ENCODE peak calls at places on chromosomes 5 and 9, in nine cellular contexts. P is IMR-90, L is sigmoid colon, Y is ovary, S is psoas muscle, G is left ventricle myocardium inferior, M is PC-3, Q is bronchial epithelial cell, D is heart right ventricle. H is an unnamed sample.

GRCh38 chr5:4862500-4862899 is 277.6 kb upstream of the ADAMTS16 start:
- DNase-seq in D (no peak), M (peak), G (no peak), L (no peak), P (peak), S (no peak), Y (no peak), Q (peak), H (peak)

GRCh38 chr9:135255033-135255842 is 167.8 kb downstream of the OLFM1 start:
- DNase-seq in L (peak), S (no peak), Y (no peak), P (no peak), M (no peak), Q (no peak), D (no peak), G (no peak), H (no peak)

GRCh38 chr5:67773439-67773988 is 442.0 kb upstream of the PIK3R1 start:
- DNase-seq in S (no peak), L (peak), Y (no peak), P (no peak), D (no peak), M (no peak), Q (peak), G (peak), H (peak)

GRCh38 chr9:20044686-20045085 is 255.8 kb upstream of the SLC24A2 start:
- DNase-seq in Q (peak), S (no peak), M (peak), P (peak), G (no peak), L (no peak), Y (no peak), D (no peak), H (no peak)

GRCh38 chr9:70218767-70219166 is 40.0 kb upstream of the SMC5 start:
- DNase-seq in S (no peak), L (no peak), Y (no peak), G (no peak), Q (peak), D (no peak), P (peak), M (no peak), H (peak)

GRCh38 chr5:124743534-124744169 is 2.8 kb downstream of the ZNF608 start:
- DNase-seq in M (no peak), D (peak), S (no peak), P (no peak), G (no peak), L (no peak), Y (no peak), Q (peak), H (no peak)

GRCh38 chr9:109986423-109987055 is 206.5 kb downstream of the PALM2AKAP2 start:
- DNase-seq in Q (peak), P (peak), Y (no peak), M (peak), D (no peak), G (no peak), S (no peak), L (no peak), H (peak)

GRCh38 chr9:6955251-6955921 is 197.6 kb downstream of the KDM4C start:
- DNase-seq in G (no peak), P (peak), Y (no peak), L (no peak), S (no peak), M (no peak), Q (no peak), D (no peak), H (peak)

GRCh38 chr9:107650321-107650720 is 160.8 kb upstream of the KLF4 start:
- DNase-seq in Q (no peak), S (no peak), M (no peak), D (no peak), Y (no peak), L (no peak), P (peak), G (no peak), H (peak)

GRCh38 chr9:132128191-132128590 is 33.7 kb upstream of the NTNG2 start:
- DNase-seq in M (no peak), L (no peak), P (no peak), S (no peak), G (no peak), Y (no peak), Q (no peak), D (no peak), H (no peak)

GRCh38 chr9:20512106-20512505 is 110.2 kb downstream of the MLLT3 start:
- DNase-seq in S (no peak), M (peak), P (peak), Y (no peak), D (no peak), Q (peak), G (no peak), L (no peak), H (peak)

GRCh38 chr9:120892748-120893584 is 16.0 kb upstream of the PHF19 start:
- DNase-seq in M (peak), S (no peak), Q (peak), P (peak), G (no peak), L (no peak), D (no peak), Y (no peak), H (peak)

GRCh38 chr5:61551637-61552313 is 219.7 kb downstream of the ZSWIM6 start:
- DNase-seq in M (no peak), Y (no peak), P (no peak), Q (no peak), S (no peak), G (no peak), D (no peak), L (no peak), H (no peak)

GRCh38 chr5:151082274-151082902 is 1.6 kb upstream of the TNIP1 start:
- DNase-seq in Q (peak), D (no peak), P (peak), Y (no peak), G (no peak), S (no peak), M (peak), L (no peak), H (no peak)

GRCh38 chr5:110738503-110738811 is 350 bp upstream of the SLC25A46 start:
- DNase-seq in M (no peak), P (no peak), Y (no peak), G (no peak), Q (no peak), D (no peak), S (no peak), L (no peak), H (no peak)

GRCh38 chr5:50666261-50667078 is at the start of gene PARP8:
- DNase-seq in M (no peak), G (peak), D (peak), L (peak), S (peak), Y (peak), Q (peak), P (peak), H (peak)

GRCh38 chr5:86716121-86716520 is 98.4 kb downstream of the COX7C start:
- DNase-seq in S (no peak), M (no peak), D (no peak), G (no peak), Q (no peak), P (no peak), Y (no peak), L (no peak), H (no peak)

GRCh38 chr9:31848505-31849285 is 535.7 kb upstream of the ACO1 start:
- DNase-seq in S (no peak), L (no peak), Y (no peak), M (peak), Q (no peak), G (no peak), P (no peak), D (no peak), H (no peak)

GRCh38 chr9:121201045-121201737 is 478 bp downstream of the RAB14 start:
- DNase-seq in D (no peak), S (peak), Q (no peak), L (peak), Y (no peak), P (no peak), G (peak), M (no peak), H (no peak)

GRCh38 chr9:119898316-119898715 is 529.1 kb upstream of the BRINP1 start:
- DNase-seq in D (no peak), G (no peak), S (no peak), L (no peak), Y (no peak), M (no peak), Q (no peak), P (no peak), H (peak)

GRCh38 chr5:118937393-118938061 is 50.8 kb downstream of the DTWD2 start:
- DNase-seq in Q (no peak), D (no peak), M (no peak), G (no peak), L (no peak), S (no peak), P (no peak), Y (no peak), H (no peak)

GRCh38 chr9:128218172-128218517 is 15.0 kb downstream of the DNM1 start:
- DNase-seq in G (no peak), Q (no peak), D (no peak), L (no peak), Y (no peak), M (no peak), P (no peak), S (no peak), H (no peak)
- H3K4me3 ChIP-seq in G (peak), Q (peak), D (peak), L (peak), Y (peak), M (no peak), P (no peak), S (peak), H (no peak)

GRCh38 chr9:14400658-14400995 is 86.7 kb upstream of the NFIB start:
- DNase-seq in P (peak), S (peak), M (peak), D (peak), Q (peak), L (peak), G (peak), Y (peak), H (peak)
- TF ChIP-seq CTCF in P (peak), S (peak), M (peak), D (peak), Q (peak), L (no peak), G (peak), Y (no peak), H (peak)

DNA sequence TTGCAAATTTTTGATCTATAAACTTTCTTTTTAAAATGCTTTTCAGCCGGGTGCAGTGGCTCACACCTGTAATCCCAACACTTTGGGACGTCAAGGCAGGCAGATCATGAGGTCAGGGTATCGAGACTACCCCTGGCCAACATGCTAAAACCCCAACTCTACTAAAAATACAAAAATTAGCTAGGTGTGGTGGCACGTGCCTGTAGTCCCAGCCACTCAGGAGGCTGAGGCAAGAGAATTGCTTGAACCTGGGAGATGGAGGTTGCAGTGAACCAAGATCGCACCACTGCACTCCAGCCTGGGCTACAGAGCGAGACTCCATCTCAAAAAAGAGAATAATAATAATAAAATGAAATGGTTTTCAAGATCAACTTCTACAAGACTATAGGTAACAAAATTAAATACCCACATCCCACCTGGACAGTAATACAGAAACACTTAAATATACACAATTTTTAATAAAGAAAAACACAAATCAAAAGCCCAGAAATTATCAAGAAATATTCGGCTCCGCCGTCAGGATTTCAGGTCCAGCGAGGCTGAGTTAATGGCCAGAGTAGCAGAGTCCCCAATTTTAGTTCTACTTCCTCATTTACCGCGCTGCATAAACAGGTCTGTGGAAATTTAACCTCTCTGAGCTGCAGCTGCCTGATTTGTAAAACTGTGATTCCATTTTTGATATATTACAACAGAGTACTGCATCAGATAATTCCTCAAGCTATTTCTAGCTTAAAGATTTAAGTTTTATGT is 4.0 kb downstream of the TUT7 start:
- DNase-seq in D (no peak), Q (no peak), M (no peak), P (no peak), G (no peak), S (no peak), Y (no peak), L (no peak), H (no peak)
- H3K4me3 ChIP-seq in D (peak), Q (no peak), M (peak), P (no peak), G (peak), S (peak), Y (no peak), L (peak), H (no peak)

DNA sequence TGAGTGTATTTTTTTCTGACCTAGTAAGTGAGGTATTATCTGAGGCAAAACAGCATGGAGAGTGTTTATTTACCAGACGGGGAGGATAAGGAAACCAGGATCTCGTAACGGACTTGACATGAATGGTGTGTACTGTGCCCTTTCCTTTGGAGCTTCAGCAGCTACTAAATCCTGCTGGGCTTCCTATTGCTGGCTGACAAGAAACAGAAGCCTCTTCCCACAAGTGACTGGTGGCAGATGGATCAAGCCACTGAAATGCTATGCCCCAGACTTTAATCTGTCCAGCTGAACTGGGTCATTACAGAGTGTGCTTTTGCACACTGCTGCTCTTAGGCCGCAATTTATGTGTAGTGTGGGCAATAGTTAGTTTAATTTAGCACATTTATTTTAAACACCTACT is 162.7 kb upstream of the MRPS30 start:
- DNase-seq in L (no peak), P (no peak), S (no peak), M (no peak), Q (no peak), G (no peak), Y (no peak), D (peak), H (no peak)
- TF ChIP-seq CTCF in L (no peak), P (no peak), S (no peak), M (no peak), Q (no peak), G (no peak), Y (no peak), D (no peak), H (no peak)

DNA sequence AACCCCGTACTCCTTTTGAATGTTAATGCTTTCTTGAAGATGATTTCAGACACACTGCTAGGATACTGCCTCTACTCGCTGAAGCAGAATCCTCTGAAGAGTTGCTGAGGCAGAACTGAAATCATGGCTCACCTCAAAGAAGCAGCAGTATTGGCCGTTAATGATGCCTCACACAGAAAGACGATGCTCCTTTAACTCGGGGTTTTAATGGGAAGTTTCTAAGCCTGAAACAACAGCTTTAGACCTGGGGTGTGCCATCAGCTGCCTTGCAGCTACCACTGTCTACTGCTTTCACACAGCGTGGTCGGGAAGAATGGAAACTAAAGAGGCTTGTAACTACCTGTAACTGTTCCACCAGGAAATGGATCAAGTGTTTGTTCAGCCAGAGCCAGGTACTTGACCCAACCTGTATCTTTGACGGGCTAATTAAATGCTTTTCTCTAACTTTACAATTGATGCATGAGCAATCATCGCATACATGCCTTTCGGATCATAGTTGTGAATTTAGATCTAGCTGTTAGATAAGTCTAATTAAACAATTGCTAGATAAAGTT is at the start of gene CTXN3:
- DNase-seq in D (no peak), G (no peak), M (no peak), L (no peak), Q (peak), P (no peak), Y (no peak), S (no peak), H (no peak)
- H3K4me3 ChIP-seq in D (no peak), G (no peak), M (no peak), L (no peak), Q (no peak), P (no peak), Y (no peak), S (peak), H (no peak)

DNA sequence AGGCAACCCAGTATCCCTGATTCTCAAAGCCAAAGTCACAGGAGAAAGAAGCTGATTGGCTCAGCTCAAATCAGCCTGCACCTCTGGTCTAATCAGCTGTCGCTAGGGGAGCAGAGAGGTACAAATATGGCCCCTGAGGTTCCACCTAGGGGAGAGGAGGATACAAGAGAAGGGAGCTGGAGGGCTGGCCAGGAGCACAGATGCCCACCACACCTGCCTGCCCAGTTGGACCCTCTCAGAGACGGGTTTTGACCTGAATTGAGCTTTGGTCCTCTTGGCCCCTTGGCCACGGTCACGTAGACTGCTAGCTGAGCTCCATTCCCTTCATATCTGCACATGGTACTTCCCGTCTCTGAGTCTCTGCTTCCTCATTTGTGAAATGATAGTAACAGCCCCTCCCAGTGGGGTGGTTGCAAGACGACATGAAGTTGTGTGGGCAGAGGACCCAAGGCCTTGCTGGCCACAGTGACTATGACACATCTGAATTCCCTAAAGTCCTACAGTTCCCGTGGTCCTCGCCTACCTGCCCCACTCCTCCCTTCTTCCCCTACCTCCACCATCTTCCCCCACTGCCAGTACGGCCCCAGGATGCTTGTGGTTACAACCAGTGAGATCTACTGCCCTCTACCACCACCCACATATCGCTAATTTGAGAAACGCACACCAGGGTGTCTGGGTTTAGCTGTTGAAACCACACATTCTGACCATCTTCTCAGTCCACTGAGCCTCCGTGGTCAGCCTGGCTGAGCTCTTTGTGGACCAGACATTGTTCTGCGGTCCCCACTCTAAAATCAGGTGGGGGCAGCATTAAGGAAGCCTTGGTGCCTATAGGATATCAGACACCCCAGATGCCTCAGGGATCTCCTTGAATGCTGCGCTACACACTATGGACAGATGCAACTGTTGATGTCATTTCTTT is 60.3 kb upstream of the NEK6 start:
- DNase-seq in S (no peak), Y (no peak), G (no peak), Q (no peak), L (peak), P (no peak), D (no peak), M (no peak), H (no peak)
- TF ChIP-seq CTCF in S (no peak), Y (no peak), G (no peak), Q (no peak), L (no peak), P (no peak), D (no peak), M (no peak), H (no peak)

GRCh38 chr5:142316051-142316450 is 8.8 kb downstream of the SPRY4 start:
- DNase-seq in L (no peak), S (no peak), M (no peak), Q (no peak), P (peak), D (peak), G (no peak), Y (no peak), H (peak)
- H3K4me3 ChIP-seq in L (no peak), S (no peak), M (no peak), Q (no peak), P (no peak), D (peak), G (peak), Y (no peak), H (no peak)

H was measured in AG10803.